ENCODE peak calls at places on chromosomes 2 and 18, in seven cellular contexts. One of them, this sample, is unnamed.

GRCh38 chr18:54822872-54823845 is 5.1 kb upstream of the RAB27B start:
- DNase-seq in A549: peak
- DNase-seq in HFF-Myc: no peak
- DNase-seq in AG04450: peak
- DNase-seq in MCF 10A: peak
- DNase-seq in left lung: no peak
- DNase-seq in choroid plexus epithelial cell: peak
- DNase-seq in this sample: no peak

GRCh38 chr2:65576861-65577601 is 144.6 kb upstream of the SPRED2 start:
- DNase-seq in HFF-Myc: peak
- DNase-seq in left lung: no peak
- DNase-seq in MCF 10A: peak
- DNase-seq in choroid plexus epithelial cell: peak
- DNase-seq in AG04450: peak
- DNase-seq in A549: peak
- DNase-seq in this sample: peak

GRCh38 chr2:3211256-3211970 is 166.2 kb downstream of the EIPR1 start:
- DNase-seq in left lung: no peak
- DNase-seq in choroid plexus epithelial cell: no peak
- DNase-seq in A549: no peak
- DNase-seq in MCF 10A: no peak
- DNase-seq in HFF-Myc: no peak
- DNase-seq in AG04450: no peak
- DNase-seq in this sample: no peak

GRCh38 chr2:175557810-175558377 is 376.4 kb upstream of the ATP5MC3 start:
- DNase-seq in left lung: no peak
- DNase-seq in A549: no peak
- DNase-seq in MCF 10A: no peak
- DNase-seq in HFF-Myc: no peak
- DNase-seq in AG04450: no peak
- DNase-seq in choroid plexus epithelial cell: no peak
- DNase-seq in this sample: no peak

GRCh38 chr2:239597216-239597615 is 196.4 kb upstream of the HDAC4 start:
- DNase-seq in AG04450: no peak
- DNase-seq in A549: no peak
- DNase-seq in choroid plexus epithelial cell: no peak
- DNase-seq in MCF 10A: no peak
- DNase-seq in left lung: peak
- DNase-seq in HFF-Myc: no peak
- DNase-seq in this sample: peak

GRCh38 chr2:30454571-30454970 is 7.5 kb downstream of the LCLAT1 start:
- DNase-seq in choroid plexus epithelial cell: no peak
- DNase-seq in A549: no peak
- DNase-seq in left lung: no peak
- DNase-seq in MCF 10A: no peak
- DNase-seq in HFF-Myc: no peak
- DNase-seq in AG04450: no peak
- DNase-seq in this sample: no peak

GRCh38 chr2:129187379-129187778 is 792.1 kb upstream of the RAB6C start:
- DNase-seq in left lung: no peak
- DNase-seq in A549: no peak
- DNase-seq in MCF 10A: no peak
- DNase-seq in choroid plexus epithelial cell: no peak
- DNase-seq in HFF-Myc: no peak
- DNase-seq in AG04450: no peak
- DNase-seq in this sample: no peak

GRCh38 chr18:58362027-58362575 is 266.8 kb downstream of the ALPK2 start:
- DNase-seq in AG04450: peak
- DNase-seq in MCF 10A: peak
- DNase-seq in A549: peak
- DNase-seq in choroid plexus epithelial cell: peak
- DNase-seq in HFF-Myc: peak
- DNase-seq in left lung: no peak
- DNase-seq in this sample: no peak

GRCh38 chr2:167127135-167127534 is 238.9 kb downstream of the XIRP2 start:
- DNase-seq in MCF 10A: peak
- DNase-seq in choroid plexus epithelial cell: peak
- DNase-seq in HFF-Myc: no peak
- DNase-seq in left lung: no peak
- DNase-seq in AG04450: no peak
- DNase-seq in A549: peak
- DNase-seq in this sample: no peak

GRCh38 chr2:149166958-149167810 is 128.7 kb downstream of the LYPD6B start:
- DNase-seq in MCF 10A: no peak
- DNase-seq in A549: no peak
- DNase-seq in choroid plexus epithelial cell: no peak
- DNase-seq in left lung: no peak
- DNase-seq in HFF-Myc: no peak
- DNase-seq in AG04450: no peak
- DNase-seq in this sample: no peak

GRCh38 chr2:118643286-118643685 is 204.2 kb downstream of the EN1 start:
- DNase-seq in MCF 10A: no peak
- DNase-seq in HFF-Myc: no peak
- DNase-seq in choroid plexus epithelial cell: no peak
- DNase-seq in left lung: no peak
- DNase-seq in AG04450: no peak
- DNase-seq in A549: no peak
- DNase-seq in this sample: no peak

DNA sequence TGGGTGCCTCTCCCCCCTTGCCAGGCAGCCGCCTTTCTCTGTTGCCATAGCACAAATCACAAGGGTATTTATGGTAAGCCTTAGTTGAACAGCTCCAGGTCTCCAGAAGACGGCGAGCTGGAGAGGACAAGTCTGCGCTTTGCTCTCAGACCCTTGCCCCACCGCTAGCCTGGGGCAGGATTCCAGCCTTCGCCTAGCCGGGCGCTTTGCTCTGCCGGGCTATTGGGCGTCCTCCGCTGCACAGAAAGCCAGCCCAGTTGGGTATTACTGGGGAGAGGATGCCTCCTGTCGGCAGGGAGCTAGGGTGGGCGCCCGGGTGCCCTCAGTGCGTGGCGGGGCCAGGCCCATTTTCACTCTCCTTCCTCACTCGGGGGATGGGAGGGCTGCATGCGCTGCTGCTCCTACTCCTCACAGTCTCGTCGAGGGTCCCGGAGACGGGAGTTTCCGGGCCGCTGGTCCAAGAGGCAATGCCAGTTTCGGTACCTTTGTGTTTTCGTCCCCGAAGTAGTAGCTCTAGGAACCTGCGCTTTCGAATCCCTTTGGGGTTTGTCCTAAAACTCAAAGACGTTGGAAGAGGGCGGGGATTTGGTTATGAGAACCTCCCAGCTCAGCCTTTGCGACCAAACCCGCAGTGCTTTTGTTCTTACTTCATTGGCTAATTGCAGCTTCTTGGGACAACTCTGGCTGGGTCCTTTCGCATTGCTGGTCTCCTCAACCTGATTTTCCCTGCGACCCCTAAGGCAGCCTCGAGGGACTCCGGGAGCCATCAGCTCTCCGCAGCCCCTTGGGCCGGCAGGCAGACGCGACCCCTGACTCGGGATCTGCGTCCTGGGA is 3.6 kb upstream of the DLX2 start:
- DNase-seq in choroid plexus epithelial cell: no peak
- DNase-seq in AG04450: no peak
- DNase-seq in left lung: no peak
- DNase-seq in HFF-Myc: no peak
- DNase-seq in A549: peak
- DNase-seq in MCF 10A: no peak
- DNase-seq in this sample: no peak
- TF ChIP-seq CTCF in choroid plexus epithelial cell: peak
- TF ChIP-seq CTCF in AG04450: peak
- TF ChIP-seq CTCF in left lung: no peak
- TF ChIP-seq CTCF in HFF-Myc: peak
- TF ChIP-seq CTCF in A549: peak
- TF ChIP-seq CTCF in MCF 10A: peak
- TF ChIP-seq CTCF in this sample: peak

GRCh38 chr2:231593666-231594065 is 1.0 kb downstream of the TEX44 start:
- DNase-seq in choroid plexus epithelial cell: no peak
- DNase-seq in AG04450: no peak
- DNase-seq in left lung: no peak
- DNase-seq in A549: no peak
- DNase-seq in MCF 10A: no peak
- DNase-seq in HFF-Myc: no peak
- DNase-seq in this sample: no peak

GRCh38 chr2:231590614-231591013 is 2.0 kb upstream of the TEX44 start:
- DNase-seq in left lung: no peak
- DNase-seq in AG04450: no peak
- DNase-seq in choroid plexus epithelial cell: no peak
- DNase-seq in MCF 10A: no peak
- DNase-seq in HFF-Myc: no peak
- DNase-seq in A549: no peak
- DNase-seq in this sample: no peak

GRCh38 chr2:231583982-231584381 is 8.7 kb upstream of the TEX44 start:
- DNase-seq in MCF 10A: no peak
- DNase-seq in AG04450: no peak
- DNase-seq in choroid plexus epithelial cell: no peak
- DNase-seq in left lung: no peak
- DNase-seq in A549: no peak
- DNase-seq in HFF-Myc: no peak
- DNase-seq in this sample: no peak

GRCh38 chr2:231592636-231593145 is at the start of gene TEX44:
- DNase-seq in MCF 10A: no peak
- DNase-seq in left lung: no peak
- DNase-seq in choroid plexus epithelial cell: no peak
- DNase-seq in HFF-Myc: no peak
- DNase-seq in A549: no peak
- DNase-seq in AG04450: no peak
- DNase-seq in this sample: no peak

GRCh38 chr2:231589656-231590055 is 3.0 kb upstream of the TEX44 start:
- DNase-seq in MCF 10A: no peak
- DNase-seq in left lung: no peak
- DNase-seq in choroid plexus epithelial cell: no peak
- DNase-seq in A549: no peak
- DNase-seq in HFF-Myc: no peak
- DNase-seq in AG04450: no peak
- DNase-seq in this sample: no peak
- TF ChIP-seq CTCF in MCF 10A: no peak
- TF ChIP-seq CTCF in left lung: no peak
- TF ChIP-seq CTCF in choroid plexus epithelial cell: no peak
- TF ChIP-seq CTCF in A549: no peak
- TF ChIP-seq CTCF in HFF-Myc: no peak
- TF ChIP-seq CTCF in AG04450: no peak
- TF ChIP-seq CTCF in this sample: no peak

GRCh38 chr2:171419333-171419732 is 14.5 kb downstream of the METTL8 start:
- DNase-seq in A549: no peak
- DNase-seq in AG04450: no peak
- DNase-seq in choroid plexus epithelial cell: no peak
- DNase-seq in MCF 10A: no peak
- DNase-seq in HFF-Myc: no peak
- DNase-seq in left lung: no peak
- DNase-seq in this sample: no peak

GRCh38 chr2:171416009-171416926 is 17.5 kb downstream of the METTL8 start:
- DNase-seq in left lung: peak
- DNase-seq in choroid plexus epithelial cell: peak
- DNase-seq in HFF-Myc: peak
- DNase-seq in AG04450: peak
- DNase-seq in A549: peak
- DNase-seq in MCF 10A: peak
- DNase-seq in this sample: peak

DNA sequence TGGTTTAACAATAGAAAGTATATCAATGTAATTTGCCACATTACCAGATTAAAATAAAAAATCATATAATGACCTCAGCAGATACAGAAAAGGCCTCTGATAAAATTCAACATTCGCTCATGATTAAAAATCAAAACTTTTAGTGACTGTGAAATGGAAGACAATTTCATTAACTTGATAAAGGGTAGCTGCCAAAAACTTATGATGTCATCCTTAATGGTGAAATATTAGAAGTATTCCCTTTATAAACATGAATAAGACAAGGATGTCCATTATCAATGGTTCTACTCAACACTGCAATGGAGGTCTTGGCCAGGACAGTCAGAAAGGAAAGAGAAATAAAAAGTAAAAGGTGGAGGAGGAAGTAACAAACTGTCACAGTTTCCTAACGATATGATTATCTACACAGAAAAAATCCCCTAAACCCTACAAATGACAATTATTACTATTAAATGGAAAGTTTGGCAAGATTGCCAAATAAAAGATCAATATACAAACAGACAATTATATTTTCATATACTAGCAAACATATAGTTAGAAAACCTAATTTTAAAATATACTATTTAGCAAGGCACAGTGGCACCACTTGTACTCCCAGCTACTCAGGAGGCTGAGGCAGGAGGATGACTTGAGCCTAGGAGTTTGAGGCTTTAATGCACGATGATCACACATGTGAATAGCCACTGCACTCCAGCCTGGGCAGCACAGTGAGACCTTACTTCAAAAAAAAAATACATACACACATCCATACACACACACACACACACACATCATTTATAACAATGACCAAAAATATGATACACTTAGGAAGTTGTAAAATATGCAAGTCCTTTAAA is 12.8 kb downstream of the METTL8 start:
- DNase-seq in MCF 10A: no peak
- DNase-seq in choroid plexus epithelial cell: no peak
- DNase-seq in AG04450: no peak
- DNase-seq in HFF-Myc: no peak
- DNase-seq in A549: no peak
- DNase-seq in left lung: no peak
- DNase-seq in this sample: no peak
- TF ChIP-seq CTCF in MCF 10A: no peak
- TF ChIP-seq CTCF in choroid plexus epithelial cell: no peak
- TF ChIP-seq CTCF in AG04450: no peak
- TF ChIP-seq CTCF in HFF-Myc: no peak
- TF ChIP-seq CTCF in A549: no peak
- TF ChIP-seq CTCF in left lung: no peak
- TF ChIP-seq CTCF in this sample: no peak

GRCh38 chr18:45920367-45920766 is 46.8 kb downstream of the EPG5 start:
- DNase-seq in A549: peak
- DNase-seq in HFF-Myc: peak
- DNase-seq in left lung: peak
- DNase-seq in AG04450: no peak
- DNase-seq in MCF 10A: peak
- DNase-seq in choroid plexus epithelial cell: peak
- DNase-seq in this sample: no peak

GRCh38 chr18:45910405-45911023 is 56.6 kb downstream of the EPG5 start:
- DNase-seq in choroid plexus epithelial cell: peak
- DNase-seq in AG04450: peak
- DNase-seq in HFF-Myc: peak
- DNase-seq in left lung: peak
- DNase-seq in A549: peak
- DNase-seq in MCF 10A: peak
- DNase-seq in this sample: no peak

GRCh38 chr18:45913276-45913675 is 53.9 kb downstream of the EPG5 start:
- DNase-seq in A549: no peak
- DNase-seq in choroid plexus epithelial cell: no peak
- DNase-seq in AG04450: no peak
- DNase-seq in MCF 10A: no peak
- DNase-seq in HFF-Myc: no peak
- DNase-seq in left lung: no peak
- DNase-seq in this sample: no peak

DNA sequence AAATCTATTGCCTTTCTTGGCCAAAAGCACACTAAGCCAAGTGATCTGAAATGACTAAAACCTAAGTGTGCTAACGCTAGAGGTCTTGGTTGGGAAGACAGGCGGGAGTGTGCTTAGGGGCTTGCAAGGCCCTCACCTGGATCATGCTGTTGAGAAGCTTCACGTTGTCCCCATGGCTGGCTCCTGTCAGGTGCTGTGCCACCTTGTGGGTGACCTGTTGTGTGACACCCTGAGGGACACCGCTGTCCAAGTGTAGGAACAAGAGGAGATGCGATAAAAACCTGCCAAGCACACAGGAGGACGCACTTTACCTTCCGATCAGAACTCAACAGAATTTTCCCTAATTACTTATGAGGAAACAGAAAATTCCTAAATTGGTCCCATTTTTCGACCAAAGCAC is 50.8 kb downstream of the EPG5 start:
- DNase-seq in HFF-Myc: no peak
- DNase-seq in A549: peak
- DNase-seq in left lung: no peak
- DNase-seq in MCF 10A: no peak
- DNase-seq in choroid plexus epithelial cell: no peak
- DNase-seq in AG04450: no peak
- DNase-seq in this sample: no peak
- TF ChIP-seq CTCF in HFF-Myc: no peak
- TF ChIP-seq CTCF in A549: no peak
- TF ChIP-seq CTCF in left lung: no peak
- TF ChIP-seq CTCF in MCF 10A: no peak
- TF ChIP-seq CTCF in choroid plexus epithelial cell: peak
- TF ChIP-seq CTCF in AG04450: peak
- TF ChIP-seq CTCF in this sample: no peak